ENCODE peak calls at places on chromosomes 3 and 15, in six cellular contexts. G is sigmoid colon, S is ovary, A is left lung, I is stomach, T is colonic mucosa. C is an unnamed sample.

GRCh38 chr15:42121021-42121420 is 26.7 kb upstream of the PLA2G4D start:
- DNase-seq in A (no peak), S (no peak), T (peak; percentile 13), I (no peak), G (no peak), C (no peak)

GRCh38 chr3:80554304-80554703 is 786.5 kb upstream of the ROBO1 start:
- DNase-seq in S (no peak), G (no peak), A (no peak), I (no peak), T (no peak), C (no peak)

GRCh38 chr3:10395196-10395595 is 74.3 kb upstream of the SEC13 start:
- DNase-seq in T (no peak), S (no peak), A (no peak), G (no peak), I (no peak), C (no peak)

GRCh38 chr3:147361671-147362420 is 44.5 kb downstream of the ZIC4 start:
- DNase-seq in A (no peak), T (peak; percentile 53), G (no peak), S (no peak), I (no peak), C (no peak)

GRCh38 chr3:165642761-165643432 is 194.3 kb downstream of the BCHE start:
- DNase-seq in G (peak; percentile 72), T (peak; percentile 51), S (no peak), I (no peak), A (no peak), C (no peak)

GRCh38 chr3:47578691-47579632 is at the start of gene CSPG5:
- DNase-seq in T (no peak), G (no peak), I (no peak), A (peak; percentile 86), S (peak; percentile 33), C (no peak)

GRCh38 chr3:23856286-23856685 is 50.5 kb downstream of the UBE2E1 start:
- DNase-seq in S (no peak), A (no peak), I (no peak), T (no peak), G (no peak), C (no peak)

GRCh38 chr3:66722675-66723074 is 221.9 kb upstream of the LRIG1 start:
- DNase-seq in G (peak; percentile 88), I (no peak), A (no peak), T (peak; percentile 30), S (peak; percentile 79), C (no peak)

GRCh38 chr15:95864467-95864886 is 466.0 kb upstream of the NR2F2 start:
- DNase-seq in A (no peak), T (no peak), I (no peak), G (peak; percentile 83), S (no peak), C (no peak)

GRCh38 chr3:128649264-128649663 is 1.4 kb downstream of the RPN1 start:
- DNase-seq in T (no peak), I (no peak), A (no peak), G (peak; percentile 46), S (no peak), C (no peak)

GRCh38 chr3:132596816-132597433 is at the start of gene ACKR4:
- DNase-seq in T (no peak), S (no peak), G (no peak), I (no peak), A (no peak), C (no peak)

GRCh38 chr15:99702895-99703602 is 30.2 kb downstream of the LYSMD4 start:
- DNase-seq in G (no peak), T (no peak), A (no peak), I (no peak), S (no peak), C (no peak)

GRCh38 chr3:44988073-44988472 is 12.0 kb downstream of the EXOSC7 start:
- DNase-seq in G (no peak), I (no peak), T (no peak), A (no peak), S (no peak), C (no peak)

GRCh38 chr3:158091526-158091925 is 14.7 kb downstream of the SHOX2 start:
- DNase-seq in S (no peak), I (no peak), T (no peak), A (no peak), G (no peak), C (no peak)

GRCh38 chr15:51024735-51025453 is 69.8 kb downstream of the TNFAIP8L3 start:
- DNase-seq in I (no peak), A (no peak), G (no peak), S (no peak), T (no peak), C (no peak)

GRCh38 chr3:129507181-129507831 is 21.1 kb upstream of the RHO start:
- DNase-seq in G (no peak), T (no peak), A (no peak), S (no peak), I (no peak), C (no peak)

GRCh38 chr3:101574388-101575156 is 592 bp downstream of the PCNP start:
- DNase-seq in S (peak; percentile 75), G (peak; percentile 84), I (peak; percentile 50), T (peak; percentile 53), A (no peak), C (peak; percentile 50)

GRCh38 chr3:12313519-12313918 is 24.6 kb downstream of the PPARG start:
- DNase-seq in I (no peak), S (no peak), T (no peak), A (no peak), G (no peak), C (no peak)
- H3K4me1 ChIP-seq in I (peaks cover 40% of the 10 kb centered on the region), S (peaks cover 7% of the 10 kb centered on the region), T (no peaks in the 10 kb centered on the region), A (peaks cover 4% of the 10 kb centered on the region), G (no peaks in the 10 kb centered on the region), C (no peaks in the 10 kb centered on the region)

GRCh38 chr15:63016234-63016633 is 26.3 kb upstream of the TPM1 start:
- DNase-seq in S (no peak), G (no peak), A (no peak), I (no peak), T (no peak), C (no peak)
- H3K4me1 ChIP-seq in S (peaks cover 1% of the 10 kb centered on the region), G (no peaks in the 10 kb centered on the region), A (peaks cover 11% of the 10 kb centered on the region), I (peaks cover 29% of the 10 kb centered on the region), T (no peaks in the 10 kb centered on the region), C (no peaks in the 10 kb centered on the region)

GRCh38 chr3:58387650-58388546 is 45.7 kb downstream of the PDHB start:
- DNase-seq in S (no peak), A (no peak), G (no peak), I (no peak), T (no peak), C (no peak)

GRCh38 chr3:58384381-58385090 is 49.1 kb downstream of the PDHB start:
- DNase-seq in T (no peak), G (no peak), S (no peak), A (no peak), I (no peak), C (no peak)

GRCh38 chr3:58388550-58389061 is 45.0 kb downstream of the PDHB start:
- DNase-seq in S (no peak), T (no peak), I (no peak), G (no peak), A (no peak), C (no peak)

GRCh38 chr3:58383904-58384303 is 49.7 kb downstream of the PDHB start:
- DNase-seq in I (no peak), G (no peak), T (no peak), S (no peak), A (no peak), C (peak; percentile 86)

GRCh38 chr3:58386966-58387365 is 46.7 kb downstream of the PDHB start:
- DNase-seq in T (peak; percentile 28), S (no peak), A (no peak), I (peak; percentile 29), G (no peak), C (no peak)
- H3K4me1 ChIP-seq in T (no peaks in the 10 kb centered on the region), S (peaks cover 6% of the 10 kb centered on the region), A (peaks cover 27% of the 10 kb centered on the region), I (peaks cover 56% of the 10 kb centered on the region), G (peaks cover 52% of the 10 kb centered on the region), C (no peaks in the 10 kb centered on the region)

GRCh38 chr3:77601853-77602440 is 562.0 kb downstream of the ROBO2 start:
- DNase-seq in G (no peak), A (no peak), S (no peak), T (no peak), I (no peak), C (no peak)
- H3K4me1 ChIP-seq in G (no peaks in the 10 kb centered on the region), A (no peaks in the 10 kb centered on the region), S (no peaks in the 10 kb centered on the region), T (no peaks in the 10 kb centered on the region), I (no peaks in the 10 kb centered on the region), C (no peaks in the 10 kb centered on the region)

DNA sequence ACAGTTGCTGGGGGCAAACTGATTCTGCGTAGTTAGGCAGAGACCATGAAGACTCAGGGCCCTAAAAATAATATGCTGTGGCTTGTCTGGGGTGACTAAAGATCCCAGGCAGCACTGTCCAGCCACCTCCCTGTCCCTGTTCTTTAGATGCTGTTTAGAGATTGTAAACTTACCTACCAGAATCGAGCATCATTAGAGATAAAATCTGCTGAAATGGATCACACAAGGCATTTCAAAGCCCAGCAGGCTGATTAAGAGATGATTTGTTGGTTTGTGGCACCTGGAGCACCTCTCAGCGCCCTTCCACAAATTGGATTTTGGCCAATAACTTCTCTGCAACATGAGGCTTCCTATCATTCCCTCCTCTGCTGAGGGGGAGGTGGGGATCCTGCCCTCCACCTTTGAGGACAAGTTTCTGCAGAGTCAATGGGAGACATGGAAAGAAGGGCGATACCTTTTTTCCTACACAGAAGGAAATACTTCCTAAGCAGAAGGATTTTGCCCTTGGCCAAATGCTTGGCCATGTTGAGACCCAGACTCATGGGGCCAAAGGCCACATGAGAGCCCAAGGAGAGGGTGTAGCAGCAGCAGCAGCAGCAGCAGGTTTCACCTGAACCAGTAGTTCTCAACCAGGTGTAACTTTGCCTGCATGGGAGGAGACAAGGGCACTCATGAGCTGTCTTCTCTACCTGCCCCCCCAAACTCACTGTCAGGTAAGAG is 37.5 kb downstream of the SEMA5B start:
- DNase-seq in I (no peak), G (no peak), A (no peak), T (no peak), S (no peak), C (no peak)
- H3K4me1 ChIP-seq in I (peaks cover 12% of the 10 kb centered on the region), G (no peaks in the 10 kb centered on the region), A (no peaks in the 10 kb centered on the region), T (no peaks in the 10 kb centered on the region), S (no peaks in the 10 kb centered on the region), C (no peaks in the 10 kb centered on the region)